ENCODE peak calls at places on chromosomes 7 and 10, in four cellular contexts. V is SHP77, M is amniotic stem cell, I is SK-N-SH. E is an unnamed sample.

GRCh38 chr7:47449810-47450586 is 131.9 kb downstream of the TNS3 start:
- DNase-seq in M (no peak), I (no peak), V (no peak), E (no peak)

GRCh38 chr10:2081501-2081900 is 344.2 kb upstream of the ADARB2 start:
- DNase-seq in I (no peak), M (no peak), V (no peak), E (no peak)

GRCh38 chr10:59954296-59954695 is 47.9 kb upstream of the CCDC6 start:
- DNase-seq in M (no peak), V (no peak), I (no peak), E (peak)

GRCh38 chr7:13279854-13280435 is 592.5 kb downstream of the ARL4A start:
- DNase-seq in I (peak), V (peak), M (no peak), E (no peak)

GRCh38 chr7:424961-425793 is 94.5 kb downstream of the PDGFA start:
- DNase-seq in M (no peak), V (no peak), I (no peak), E (no peak)

GRCh38 chr7:54946764-54947163 is 72.1 kb upstream of the EGFR start:
- DNase-seq in V (no peak), M (no peak), I (no peak), E (no peak)

GRCh38 chr10:3811331-3811870 is 26.4 kb upstream of the KLF6 start:
- DNase-seq in M (no peak), V (no peak), I (no peak), E (no peak)

GRCh38 chr7:81871606-81872265 is 101.9 kb upstream of the HGF start:
- DNase-seq in I (peak), V (no peak), M (no peak), E (no peak)

GRCh38 chr10:97882142-97883091 is 32.8 kb downstream of the GOLGA7B start:
- DNase-seq in V (no peak), I (no peak), M (peak), E (no peak)

GRCh38 chr7:41292457-41292856 is 410.4 kb downstream of the INHBA start:
- DNase-seq in V (peak), M (no peak), I (no peak), E (no peak)

GRCh38 chr7:150329331-150330106 is 6.2 kb upstream of the ACTR3C start:
- DNase-seq in M (no peak), V (no peak), I (no peak), E (no peak)

GRCh38 chr7:70829221-70830059 is 302.5 kb upstream of the GALNT17 start:
- DNase-seq in M (peak), I (peak), V (peak), E (peak)

GRCh38 chr10:46556515-46557318 is at the start of gene GPRIN2:
- DNase-seq in V (no peak), M (no peak), I (peak), E (no peak)